ENCODE peak calls at places on chromosome 7, in eight cellular contexts. E is lower lobe of right lung; M is HT1080; S is right cardiac atrium; A is naive thymus-derived CD4-positive, alpha-beta T cell; X is activated naive CD8-positive, alpha-beta T cell treated with anti-CD3 and anti-CD28 coated beads, Interleukin-2, amount 50 U/mL, for 16 hours; V is T-helper 2 cell; Y is NCI-H345. Q is an unnamed sample.

GRCh38 chr7:127732306-127732705 is 80.3 kb downstream of the SND1 start:
- DNase-seq in E (no peak), M (no peak), S (no peak), A (no peak), X (no peak), V (no peak), Y (no peak), Q (no peak)

GRCh38 chr7:90592036-90592435 is 4.1 kb upstream of the CDK14 start:
- DNase-seq in E (no peak), M (peak), S (no peak), A (no peak), X (no peak), V (no peak), Y (no peak), Q (no peak)

GRCh38 chr7:108225531-108226181 is 95.5 kb upstream of the LAMB4 start:
- DNase-seq in E (no peak), M (no peak), S (no peak), A (no peak), X (no peak), V (no peak), Y (no peak), Q (no peak)

GRCh38 chr7:18508441-18509427 is 13.2 kb downstream of the HDAC9 start:
- DNase-seq in E (no peak), M (peak), S (no peak), A (no peak), X (no peak), V (no peak), Y (no peak), Q (no peak)

GRCh38 chr7:2040893-2041270 is 191.9 kb downstream of the MAD1L1 start:
- DNase-seq in E (peak), M (no peak), S (peak), A (peak), X (no peak), V (no peak), Y (peak), Q (no peak)

GRCh38 chr7:21580073-21580521 is 37.3 kb downstream of the DNAH11 start:
- DNase-seq in E (no peak), M (peak), S (no peak), A (no peak), X (no peak), V (no peak), Y (peak), Q (no peak)

GRCh38 chr7:131544449-131545425 is 11.7 kb downstream of the PODXL start:
- DNase-seq in E (no peak), M (peak), S (peak), A (no peak), X (no peak), V (peak), Y (peak), Q (no peak)

GRCh38 chr7:46153951-46154787 is 233.1 kb upstream of the IGFBP3 start:
- DNase-seq in E (no peak), M (no peak), S (no peak), A (no peak), X (no peak), V (peak), Y (no peak), Q (no peak)

GRCh38 chr7:33107136-33108066 is 1.8 kb downstream of the RP9 start:
- DNase-seq in E (no peak), M (peak), S (no peak), A (peak), X (no peak), V (peak), Y (peak), Q (no peak)

GRCh38 chr7:49137978-49138377 is 213.6 kb downstream of the CDC14C start:
- DNase-seq in E (no peak), M (no peak), S (no peak), A (no peak), X (no peak), V (no peak), Y (no peak), Q (no peak)

GRCh38 chr7:158710651-158711102 is 6.1 kb upstream of the NCAPG2 start:
- DNase-seq in E (no peak), M (peak), S (no peak), A (no peak), X (no peak), V (peak), Y (no peak), Q (no peak)

GRCh38 chr7:156609010-156609877 is 31.3 kb upstream of the RNF32 start:
- DNase-seq in E (no peak), M (no peak), S (peak), A (no peak), X (no peak), V (no peak), Y (no peak), Q (no peak)

GRCh38 chr7:143435266-143435665 is 8.0 kb upstream of the TAS2R60 start:
- DNase-seq in E (no peak), M (no peak), S (no peak), A (no peak), X (no peak), V (no peak), Y (no peak), Q (no peak)

GRCh38 chr7:94422136-94422535 is 27.4 kb downstream of the COL1A2 start:
- DNase-seq in E (no peak), M (no peak), S (no peak), A (no peak), X (no peak), V (no peak), Y (no peak), Q (no peak)

GRCh38 chr7:19558527-19558926 is 150.3 kb downstream of the POLR1F start:
- DNase-seq in E (no peak), M (peak), S (no peak), A (no peak), X (no peak), V (no peak), Y (no peak), Q (no peak)

GRCh38 chr7:154746551-154746950 is 256.4 kb downstream of the PAXIP1 start:
- DNase-seq in E (no peak), M (no peak), S (no peak), A (no peak), X (no peak), V (no peak), Y (no peak), Q (no peak)

GRCh38 chr7:126715076-126715475 is 537.7 kb downstream of the GRM8 start:
- DNase-seq in E (no peak), M (no peak), S (no peak), A (no peak), X (no peak), V (peak), Y (peak), Q (no peak)

GRCh38 chr7:150361402-150361801 is 7.2 kb upstream of the REPIN1 start:
- DNase-seq in E (no peak), M (no peak), S (no peak), A (no peak), X (no peak), V (no peak), Y (no peak), Q (no peak)

GRCh38 chr7:26198133-26198780 is 2.3 kb downstream of the HNRNPA2B1 start:
- DNase-seq in E (no peak), M (peak), S (no peak), A (no peak), X (no peak), V (peak), Y (no peak), Q (no peak)

GRCh38 chr7:156220701-156221100 is 408.4 kb upstream of the SHH start:
- DNase-seq in E (no peak), M (no peak), S (no peak), A (no peak), X (no peak), V (no peak), Y (no peak), Q (no peak)

GRCh38 chr7:47247132-47247531 is 334.8 kb downstream of the TNS3 start:
- DNase-seq in E (no peak), M (no peak), S (no peak), A (no peak), X (no peak), V (no peak), Y (no peak), Q (no peak)

GRCh38 chr7:139572071-139572470 is 48.6 kb downstream of the CLEC2L start:
- DNase-seq in E (no peak), M (no peak), S (no peak), A (no peak), X (no peak), V (no peak), Y (no peak), Q (no peak)

GRCh38 chr7:158649279-158649678 is 55.3 kb downstream of the NCAPG2 start:
- DNase-seq in E (no peak), M (peak), S (no peak), A (no peak), X (no peak), V (no peak), Y (no peak), Q (no peak)

GRCh38 chr7:157224627-157225026 is 85.9 kb downstream of the UBE3C start:
- DNase-seq in E (no peak), M (peak), S (no peak), A (no peak), X (no peak), V (no peak), Y (no peak), Q (no peak)